ENCODE peak calls at places on chromosomes 3 and 15, in eight cellular contexts. X, L, O, I, G, E, J and M are unnamed samples.

GRCh38 chr15:86852741-86853140 is 773.1 kb downstream of the AGBL1 start:
- DNase-seq in I (no peak), E (no peak), G (no peak), J (no peak), L (no peak), X (no peak), O (no peak), M (no peak)

GRCh38 chr15:34337557-34338306 is at the start of gene SLC12A6:
- DNase-seq in G (peak; percentile 94), E (peak; percentile 89), L (peak; percentile 93), J (peak; percentile 97), X (peak; percentile 94), O (peak; percentile 87), I (peak; percentile 82), M (peak; percentile 99)

GRCh38 chr15:80249973-80250372 is 2.0 kb downstream of the CTXND1 start:
- DNase-seq in I (no peak), X (no peak), E (no peak), G (no peak), O (no peak), L (no peak), J (no peak), M (no peak)

GRCh38 chr15:51104512-51104911 is 9.8 kb upstream of the TNFAIP8L3 start:
- DNase-seq in X (no peak), G (peak; percentile 78), O (no peak), I (no peak), E (no peak), J (no peak), L (no peak), M (peak; percentile 64)

GRCh38 chr15:77519540-77519939 is 98.9 kb downstream of the HMG20A start:
- DNase-seq in O (no peak), J (peak; percentile 46), E (no peak), G (no peak), I (no peak), X (no peak), L (no peak), M (no peak)

GRCh38 chr3:169575381-169575780 is 88.1 kb downstream of the MECOM start:
- DNase-seq in L (no peak), X (peak; percentile 6), J (peak; percentile 11), O (no peak), G (no peak), I (no peak), E (no peak), M (no peak)

GRCh38 chr15:58038426-58039106 is 26.9 kb downstream of the ALDH1A2 start:
- DNase-seq in G (no peak), I (no peak), L (no peak), X (no peak), E (no peak), J (peak; percentile 41), O (no peak), M (peak; percentile 46)

GRCh38 chr15:89112341-89112971 is 24.2 kb downstream of the ABHD2 start:
- DNase-seq in I (no peak), E (no peak), O (no peak), J (peak; percentile 66), L (no peak), G (no peak), X (no peak), M (peak; percentile 66)

GRCh38 chr3:88509582-88509981 is 359.8 kb downstream of the C3orf38 start:
- DNase-seq in O (no peak), E (no peak), J (no peak), G (no peak), X (no peak), L (no peak), I (no peak), M (no peak)

GRCh38 chr3:48445277-48445882 is 1.2 kb upstream of the ATRIP start:
- DNase-seq in G (no peak), J (no peak), X (no peak), E (no peak), L (no peak), O (no peak), I (no peak), M (peak; percentile 16)

GRCh38 chr3:16759227-16759903 is 125.4 kb upstream of the PLCL2 start:
- DNase-seq in G (no peak), L (no peak), X (no peak), J (peak; percentile 25), E (no peak), O (no peak), I (no peak), M (no peak)

GRCh38 chr3:127613406-127613805 is 15.2 kb downstream of the MCM2 start:
- DNase-seq in O (no peak), J (peak; percentile 41), G (no peak), E (no peak), X (peak; percentile 33), L (no peak), I (no peak), M (peak; percentile 65)

GRCh38 chr15:71651750-71652186 is 158.6 kb upstream of the NR2E3 start:
- DNase-seq in I (no peak), X (peak; percentile 67), G (no peak), J (peak; percentile 55), O (no peak), E (no peak), L (peak; percentile 52), M (peak; percentile 85)